ENCODE peak calls at places on chromosomes 4 and X, in four cellular contexts. G is PC-3, O is DMS53, V is D341Med. A is an unnamed sample.

GRCh38 chrX:74422576-74423288 is 1.4 kb downstream of the SLC16A2 start:
- DNase-seq in G (no peak), V (peak; percentile 33), O (peak; percentile 4), A (peak; percentile 71)

GRCh38 chrX:131745942-131746489 is 202.1 kb downstream of the OR13H1 start:
- DNase-seq in G (peak; percentile 4), V (no peak), O (peak; percentile 56), A (no peak)

GRCh38 chr4:10606483-10607155 is 77.9 kb downstream of the CLNK start:
- DNase-seq in V (no peak), O (no peak), G (peak; percentile 51), A (no peak)

GRCh38 chrX:74835566-74835965 is 89.7 kb downstream of the NEXMIF start:
- DNase-seq in V (no peak), G (no peak), O (peak; percentile 47), A (no peak)

GRCh38 chr4:174627473-174627872 is 105.2 kb upstream of the HPGD start:
- DNase-seq in V (no peak), O (no peak), G (peak; percentile 33), A (no peak)

GRCh38 chrX:120647127-120647526 is 17.3 kb upstream of the C1GALT1C1 start:
- DNase-seq in V (no peak), O (no peak), G (peak; percentile 39), A (no peak)

GRCh38 chrX:40131644-40132376 is 34.1 kb upstream of the BCOR start:
- DNase-seq in V (no peak), G (no peak), O (no peak), A (no peak)

GRCh38 chr4:646460-646859 is 21.1 kb downstream of the PDE6B start:
- DNase-seq in G (no peak), O (no peak), V (no peak), A (no peak)

GRCh38 chrX:7996414-7996813 is 69.2 kb upstream of the PNPLA4 start:
- DNase-seq in G (peak; percentile 65), V (peak; percentile 13), O (peak; percentile 49), A (peak; percentile 14)

GRCh38 chrX:20515841-20516461 is 249.2 kb upstream of the RPS6KA3 start:
- DNase-seq in V (no peak), G (peak; percentile 90), O (peak; percentile 80), A (no peak)

GRCh38 chr4:152776352-152776751 is 3.2 kb downstream of the TIGD4 start:
- DNase-seq in G (peak; percentile 16), O (no peak), V (no peak), A (no peak)

GRCh38 chr4:60981534-60981933 is 218.6 kb upstream of the ADGRL3 start:
- DNase-seq in O (no peak), V (no peak), G (no peak), A (no peak)

GRCh38 chr4:150145950-150146340 is 67.7 kb downstream of the DCLK2 start:
- DNase-seq in V (no peak), G (peak; percentile 57), O (no peak), A (no peak)

GRCh38 chrX:101383679-101384078 is 2.3 kb downstream of the BTK start:
- DNase-seq in V (no peak), O (no peak), G (no peak), A (no peak)

GRCh38 chr4:76948441-76949292 is 885 bp upstream of the SEPTIN11 start:
- DNase-seq in G (peak; percentile 61), V (peak; percentile 90), O (peak; percentile 84), A (peak; percentile 76)

GRCh38 chr4:60944070-60944469 is 256.1 kb upstream of the ADGRL3 start:
- DNase-seq in O (peak; percentile 92), G (no peak), V (no peak), A (no peak)

GRCh38 chr4:133719098-133719497 is 482.5 kb downstream of the PABPC4L start:
- DNase-seq in O (no peak), V (no peak), G (no peak), A (no peak)

GRCh38 chr4:150242820-150243458 is 164.7 kb downstream of the DCLK2 start:
- DNase-seq in G (peak; percentile 55), V (peak; percentile 75), O (peak; percentile 51), A (peak; percentile 45)

GRCh38 chr4:71944956-71945355 is 86.8 kb upstream of the NPFFR2 start:
- DNase-seq in G (peak; percentile 65), O (peak; percentile 27), V (no peak), A (no peak)

GRCh38 chr4:143352052-143352451 is 15.4 kb downstream of the GAB1 start:
- DNase-seq in O (peak; percentile 38), G (peak; percentile 86), V (no peak), A (no peak)

GRCh38 chr4:183738961-183739360 is 79.9 kb downstream of the TRAPPC11 start:
- DNase-seq in O (no peak), G (no peak), V (no peak), A (no peak)

GRCh38 chr4:23438764-23439163 is 451.1 kb downstream of the PPARGC1A start:
- DNase-seq in O (peak; percentile 5), V (no peak), G (no peak), A (no peak)

GRCh38 chr4:8108261-8108660 is 50.4 kb downstream of the ABLIM2 start:
- DNase-seq in O (peak; percentile 97), G (no peak), V (no peak), A (no peak)

GRCh38 chrX:140822184-140822583 is 112.6 kb downstream of the LINC00632 start:
- DNase-seq in G (no peak), V (no peak), O (no peak), A (no peak)